ENCODE peak calls at places on chromosomes 7 and 10, in eight cellular contexts. U is epithelial cell of proximal tubule, D is neural progenitor cell, P is mucosa of descending colon, K is choroid plexus epithelial cell, L is neural crest cell, F is body of pancreas, G is NB4. N is an unnamed sample.

GRCh38 chr7:19663816-19664531 is 44.9 kb downstream of the POLR1F start:
- DNase-seq in G (peak; percentile 43), F (no peak), P (no peak), D (no peak), K (no peak), U (no peak), L (no peak), N (no peak)

GRCh38 chr10:87660484-87661133 is 931 bp downstream of the PAPSS2 start:
- DNase-seq in K (peak; percentile 85), L (no peak), P (peak; percentile 35), U (no peak), F (peak; percentile 55), G (no peak), D (no peak), N (no peak)

GRCh38 chr7:47724335-47724982 is 142.5 kb upstream of the TNS3 start:
- DNase-seq in K (peak; percentile 95), P (no peak), D (peak; percentile 59), U (no peak), F (no peak), G (no peak), L (no peak), N (no peak)

GRCh38 chr7:50210706-50211115 is 93.8 kb upstream of the IKZF1 start:
- DNase-seq in D (no peak), G (peak; percentile 69), F (no peak), P (no peak), U (no peak), K (no peak), L (no peak), N (no peak)

GRCh38 chr10:94678475-94678874 is 5.1 kb upstream of the CYP2C18 start:
- DNase-seq in F (no peak), D (no peak), P (no peak), G (no peak), K (no peak), L (no peak), U (no peak), N (no peak)

GRCh38 chr10:32646535-32646934 is 200.6 kb downstream of the CCDC7 start:
- DNase-seq in D (no peak), F (no peak), G (no peak), U (no peak), K (no peak), L (no peak), P (no peak), N (no peak)

GRCh38 chr10:21516270-21517131 is 9.0 kb downstream of the SKIDA1 start:
- DNase-seq in F (peak; percentile 72), K (peak; percentile 77), L (no peak), P (peak; percentile 72), D (peak; percentile 75), G (peak; percentile 76), U (no peak), N (no peak)

GRCh38 chr10:45375101-45375500 is 1.1 kb downstream of the ALOX5 start:
- DNase-seq in P (no peak), G (no peak), K (no peak), F (no peak), L (no peak), U (no peak), D (no peak), N (no peak)

GRCh38 chr10:43584051-43584450 is 9.6 kb upstream of the ZNF239 start:
- DNase-seq in L (no peak), K (no peak), G (no peak), D (no peak), U (no peak), P (no peak), F (no peak), N (no peak)

GRCh38 chr7:148684289-148684688 is 14.4 kb upstream of the CUL1 start:
- DNase-seq in L (no peak), U (no peak), P (no peak), K (no peak), D (no peak), F (no peak), G (no peak), N (no peak)

GRCh38 chr7:41870505-41871138 is 167.7 kb upstream of the INHBA start:
- DNase-seq in K (no peak), D (no peak), G (no peak), L (no peak), U (no peak), P (no peak), F (no peak), N (no peak)

GRCh38 chr10:5442056-5442989 is 30.0 kb downstream of the NET1 start:
- DNase-seq in D (peak; percentile 54), U (no peak), F (peak; percentile 49), G (peak; percentile 51), P (peak; percentile 53), L (peak; percentile 31), K (peak; percentile 71), N (no peak)

GRCh38 chr10:43230909-43231522 is 35.8 kb downstream of the RASGEF1A start:
- DNase-seq in D (no peak), G (no peak), L (no peak), P (no peak), K (no peak), U (no peak), F (peak; percentile 3), N (peak; percentile 6)

GRCh38 chr7:94612253-94612652 is 43.7 kb downstream of the SGCE start:
- DNase-seq in G (no peak), K (no peak), L (no peak), D (no peak), P (no peak), F (no peak), U (no peak), N (no peak)

GRCh38 chr10:209357-209756 is 74.1 kb downstream of the ZMYND11 start:
- DNase-seq in F (no peak), P (no peak), L (no peak), G (no peak), D (no peak), K (peak; percentile 57), U (no peak), N (no peak)
- TF ChIP-seq CTCF in F (no peak), P (no peak), L (no peak), G (no peak), D (peak; percentile 22), K (peak; percentile 48), U (peak; percentile 48), N (no peak)

DNA sequence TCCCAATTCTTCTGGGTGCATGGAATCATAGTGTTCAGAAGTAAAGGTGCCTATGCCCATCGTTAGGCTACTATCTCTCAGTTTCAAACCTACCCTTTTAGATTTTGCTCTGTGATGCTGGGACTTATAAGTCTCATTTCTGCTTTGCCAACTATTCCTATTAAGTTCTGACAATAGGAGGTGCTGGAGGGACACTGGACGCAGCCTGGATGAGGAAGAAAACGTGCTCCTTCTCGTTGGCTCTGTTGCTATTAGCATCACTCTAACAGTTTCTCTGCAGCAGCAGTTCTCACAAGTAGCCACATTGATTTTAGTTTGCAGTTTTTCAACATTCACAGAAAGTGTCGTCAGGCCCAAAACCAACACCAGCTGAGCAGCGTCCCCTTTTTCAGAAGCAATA is 72.4 kb downstream of the ABCC2 start:
- DNase-seq in D (peak; percentile 64), P (no peak), G (peak; percentile 62), F (no peak), L (no peak), U (no peak), K (peak; percentile 92), N (no peak)
- TF ChIP-seq CTCF in D (peak; percentile 51), P (no peak), G (peak; percentile 16), F (no peak), L (peak; percentile 58), U (peak; percentile 43), K (peak; percentile 85), N (peak; percentile 38)

GRCh38 chr7:1020849-1021251 is 23.5 kb upstream of the GPR146 start:
- DNase-seq in L (no peak), G (no peak), K (no peak), F (no peak), U (no peak), P (peak; percentile 24), D (no peak), N (no peak)
- TF ChIP-seq CTCF in L (peak; percentile 20), G (peak; percentile 17), K (peak; percentile 29), F (no peak), U (peak; percentile 21), P (no peak), D (no peak), N (no peak)

DNA sequence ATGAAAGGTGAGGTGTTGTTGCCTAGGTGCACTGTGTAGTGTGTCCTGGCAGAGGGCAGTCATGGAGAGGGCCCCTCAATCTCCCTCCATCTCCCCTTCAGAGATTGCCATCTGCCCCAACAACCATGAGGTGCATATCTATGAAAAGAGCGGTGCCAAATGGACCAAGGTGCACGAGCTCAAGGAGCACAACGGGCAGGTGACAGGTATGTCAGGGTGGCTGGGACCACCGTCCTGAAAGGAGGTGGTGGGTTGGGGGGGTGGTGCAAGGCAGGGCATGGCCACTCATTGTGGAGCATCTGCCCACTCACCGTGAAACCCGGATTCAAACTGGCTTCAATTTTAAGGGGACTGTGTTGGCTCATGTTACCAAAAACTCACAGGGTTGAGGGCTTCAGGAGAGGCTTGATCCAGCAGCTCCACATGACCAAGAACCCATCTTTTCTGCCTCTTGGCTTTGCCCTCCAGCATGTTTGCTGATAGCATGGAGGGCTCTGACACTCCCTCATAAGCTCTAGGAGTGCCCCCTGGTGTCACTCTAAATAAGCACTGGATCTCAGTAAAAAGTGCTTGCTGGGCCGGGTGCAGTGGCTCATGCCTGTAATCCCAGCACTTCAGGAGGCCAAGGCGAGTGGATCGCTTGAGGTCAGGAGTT is 12.2 kb downstream of the ARPC1B start:
- DNase-seq in U (no peak), L (no peak), K (peak; percentile 63), P (no peak), F (no peak), G (peak; percentile 83), D (no peak), N (no peak)
- TF ChIP-seq CTCF in U (peak; percentile 53), L (peak; percentile 41), K (peak; percentile 54), P (no peak), F (no peak), G (peak; percentile 61), D (peak; percentile 19), N (no peak)

N was measured in progenitor cell of endocrine pancreas.